ENCODE peak calls at places on chromosome 14, in six cellular contexts. One of them, this sample, is unnamed.

GRCh38 chr14:91380610-91381371 is 36.8 kb downstream of the CCDC88C start:
- DNase-seq in CD4-positive, alpha-beta T cell: no peak
- DNase-seq in NCI-H1105 treated with DMSO at 0.1 percent for 48 hours: peak; percentile 79
- DNase-seq in HepG2: no peak
- DNase-seq in fibroblast of pulmonary artery: peak; percentile 85
- DNase-seq in stimulated activated CD4-positive, alpha-beta T cell treated with anti-CD3 and anti-CD28 coated beads, Interleukin-2, amount 100 ng/mL, for 48 hours: no peak
- DNase-seq in this sample: peak; percentile 60

GRCh38 chr14:68464716-68465115 is 328.2 kb downstream of the ZFP36L1 start:
- DNase-seq in fibroblast of pulmonary artery: no peak
- DNase-seq in NCI-H1105 treated with DMSO at 0.1 percent for 48 hours: no peak
- DNase-seq in stimulated activated CD4-positive, alpha-beta T cell treated with anti-CD3 and anti-CD28 coated beads, Interleukin-2, amount 100 ng/mL, for 48 hours: no peak
- DNase-seq in HepG2: no peak
- DNase-seq in CD4-positive, alpha-beta T cell: no peak
- DNase-seq in this sample: peak; percentile 25

GRCh38 chr14:76133103-76133502 is 18.6 kb upstream of the GPATCH2L start:
- DNase-seq in HepG2: peak; percentile 13
- DNase-seq in stimulated activated CD4-positive, alpha-beta T cell treated with anti-CD3 and anti-CD28 coated beads, Interleukin-2, amount 100 ng/mL, for 48 hours: peak; percentile 7
- DNase-seq in CD4-positive, alpha-beta T cell: no peak
- DNase-seq in NCI-H1105 treated with DMSO at 0.1 percent for 48 hours: no peak
- DNase-seq in fibroblast of pulmonary artery: peak; percentile 53
- DNase-seq in this sample: peak; percentile 37

GRCh38 chr14:67680941-67681340 is 6.5 kb upstream of the VTI1B start:
- DNase-seq in HepG2: no peak
- DNase-seq in CD4-positive, alpha-beta T cell: no peak
- DNase-seq in NCI-H1105 treated with DMSO at 0.1 percent for 48 hours: no peak
- DNase-seq in stimulated activated CD4-positive, alpha-beta T cell treated with anti-CD3 and anti-CD28 coated beads, Interleukin-2, amount 100 ng/mL, for 48 hours: no peak
- DNase-seq in fibroblast of pulmonary artery: no peak
- DNase-seq in this sample: no peak

GRCh38 chr14:87108726-87109125 is 884.3 kb downstream of the GALC start:
- DNase-seq in NCI-H1105 treated with DMSO at 0.1 percent for 48 hours: no peak
- DNase-seq in stimulated activated CD4-positive, alpha-beta T cell treated with anti-CD3 and anti-CD28 coated beads, Interleukin-2, amount 100 ng/mL, for 48 hours: no peak
- DNase-seq in CD4-positive, alpha-beta T cell: no peak
- DNase-seq in fibroblast of pulmonary artery: peak; percentile 60
- DNase-seq in HepG2: no peak
- DNase-seq in this sample: peak; percentile 30

GRCh38 chr14:89418452-89418851 is 1.4 kb upstream of the FOXN3 start:
- DNase-seq in stimulated activated CD4-positive, alpha-beta T cell treated with anti-CD3 and anti-CD28 coated beads, Interleukin-2, amount 100 ng/mL, for 48 hours: no peak
- DNase-seq in CD4-positive, alpha-beta T cell: no peak
- DNase-seq in fibroblast of pulmonary artery: no peak
- DNase-seq in HepG2: no peak
- DNase-seq in NCI-H1105 treated with DMSO at 0.1 percent for 48 hours: no peak
- DNase-seq in this sample: no peak

GRCh38 chr14:29857545-29857944 is 70.1 kb downstream of the PRKD1 start:
- DNase-seq in NCI-H1105 treated with DMSO at 0.1 percent for 48 hours: no peak
- DNase-seq in CD4-positive, alpha-beta T cell: no peak
- DNase-seq in stimulated activated CD4-positive, alpha-beta T cell treated with anti-CD3 and anti-CD28 coated beads, Interleukin-2, amount 100 ng/mL, for 48 hours: no peak
- DNase-seq in fibroblast of pulmonary artery: no peak
- DNase-seq in HepG2: no peak
- DNase-seq in this sample: no peak

GRCh38 chr14:61438036-61438435 is 116.7 kb downstream of the PRKCH start:
- DNase-seq in fibroblast of pulmonary artery: no peak
- DNase-seq in NCI-H1105 treated with DMSO at 0.1 percent for 48 hours: no peak
- DNase-seq in stimulated activated CD4-positive, alpha-beta T cell treated with anti-CD3 and anti-CD28 coated beads, Interleukin-2, amount 100 ng/mL, for 48 hours: no peak
- DNase-seq in HepG2: no peak
- DNase-seq in CD4-positive, alpha-beta T cell: no peak
- DNase-seq in this sample: no peak

GRCh38 chr14:96502621-96503251 is 554 bp downstream of the PAPOLA start:
- DNase-seq in CD4-positive, alpha-beta T cell: peak; percentile 36
- DNase-seq in fibroblast of pulmonary artery: peak; percentile 35
- DNase-seq in NCI-H1105 treated with DMSO at 0.1 percent for 48 hours: peak; percentile 35
- DNase-seq in stimulated activated CD4-positive, alpha-beta T cell treated with anti-CD3 and anti-CD28 coated beads, Interleukin-2, amount 100 ng/mL, for 48 hours: no peak
- DNase-seq in HepG2: peak; percentile 26
- DNase-seq in this sample: peak; percentile 33

GRCh38 chr14:52267501-52268190 is at the start of gene PTGDR:
- DNase-seq in fibroblast of pulmonary artery: peak; percentile 6
- DNase-seq in stimulated activated CD4-positive, alpha-beta T cell treated with anti-CD3 and anti-CD28 coated beads, Interleukin-2, amount 100 ng/mL, for 48 hours: no peak
- DNase-seq in HepG2: no peak
- DNase-seq in CD4-positive, alpha-beta T cell: peak; percentile 39
- DNase-seq in NCI-H1105 treated with DMSO at 0.1 percent for 48 hours: no peak
- DNase-seq in this sample: peak; percentile 16

GRCh38 chr14:91246051-91246852 is 1.7 kb upstream of the GPR68 start:
- DNase-seq in fibroblast of pulmonary artery: no peak
- DNase-seq in CD4-positive, alpha-beta T cell: peak; percentile 66
- DNase-seq in stimulated activated CD4-positive, alpha-beta T cell treated with anti-CD3 and anti-CD28 coated beads, Interleukin-2, amount 100 ng/mL, for 48 hours: no peak
- DNase-seq in HepG2: no peak
- DNase-seq in NCI-H1105 treated with DMSO at 0.1 percent for 48 hours: peak; percentile 54
- DNase-seq in this sample: no peak

GRCh38 chr14:85313801-85314207 is 216.1 kb upstream of the FLRT2 start:
- DNase-seq in CD4-positive, alpha-beta T cell: no peak
- DNase-seq in NCI-H1105 treated with DMSO at 0.1 percent for 48 hours: no peak
- DNase-seq in stimulated activated CD4-positive, alpha-beta T cell treated with anti-CD3 and anti-CD28 coated beads, Interleukin-2, amount 100 ng/mL, for 48 hours: no peak
- DNase-seq in fibroblast of pulmonary artery: peak; percentile 16
- DNase-seq in HepG2: no peak
- DNase-seq in this sample: no peak

GRCh38 chr14:79318371-79318770 is 892.9 kb downstream of the DIO2 start:
- DNase-seq in fibroblast of pulmonary artery: peak; percentile 56
- DNase-seq in HepG2: no peak
- DNase-seq in stimulated activated CD4-positive, alpha-beta T cell treated with anti-CD3 and anti-CD28 coated beads, Interleukin-2, amount 100 ng/mL, for 48 hours: no peak
- DNase-seq in CD4-positive, alpha-beta T cell: no peak
- DNase-seq in NCI-H1105 treated with DMSO at 0.1 percent for 48 hours: no peak
- DNase-seq in this sample: peak; percentile 34

GRCh38 chr14:68622856-68623255 is 170.0 kb downstream of the ZFP36L1 start:
- DNase-seq in fibroblast of pulmonary artery: no peak
- DNase-seq in CD4-positive, alpha-beta T cell: no peak
- DNase-seq in stimulated activated CD4-positive, alpha-beta T cell treated with anti-CD3 and anti-CD28 coated beads, Interleukin-2, amount 100 ng/mL, for 48 hours: no peak
- DNase-seq in NCI-H1105 treated with DMSO at 0.1 percent for 48 hours: peak; percentile 91
- DNase-seq in HepG2: no peak
- DNase-seq in this sample: no peak

GRCh38 chr14:70754989-70755388 is 54.3 kb downstream of the MAP3K9 start:
- DNase-seq in CD4-positive, alpha-beta T cell: no peak
- DNase-seq in stimulated activated CD4-positive, alpha-beta T cell treated with anti-CD3 and anti-CD28 coated beads, Interleukin-2, amount 100 ng/mL, for 48 hours: no peak
- DNase-seq in fibroblast of pulmonary artery: peak; percentile 5
- DNase-seq in NCI-H1105 treated with DMSO at 0.1 percent for 48 hours: no peak
- DNase-seq in HepG2: peak; percentile 41
- DNase-seq in this sample: peak; percentile 1

GRCh38 chr14:97554597-97554996 is 757.4 kb downstream of the VRK1 start:
- DNase-seq in NCI-H1105 treated with DMSO at 0.1 percent for 48 hours: no peak
- DNase-seq in HepG2: no peak
- DNase-seq in stimulated activated CD4-positive, alpha-beta T cell treated with anti-CD3 and anti-CD28 coated beads, Interleukin-2, amount 100 ng/mL, for 48 hours: no peak
- DNase-seq in CD4-positive, alpha-beta T cell: no peak
- DNase-seq in fibroblast of pulmonary artery: no peak
- DNase-seq in this sample: no peak

GRCh38 chr14:32593290-32593942 is 264.3 kb downstream of the AKAP6 start:
- DNase-seq in stimulated activated CD4-positive, alpha-beta T cell treated with anti-CD3 and anti-CD28 coated beads, Interleukin-2, amount 100 ng/mL, for 48 hours: no peak
- DNase-seq in CD4-positive, alpha-beta T cell: no peak
- DNase-seq in fibroblast of pulmonary artery: peak; percentile 56
- DNase-seq in NCI-H1105 treated with DMSO at 0.1 percent for 48 hours: no peak
- DNase-seq in HepG2: no peak
- DNase-seq in this sample: peak; percentile 79

GRCh38 chr14:95533822-95534221 is 1.0 kb upstream of the GLRX5 start:
- DNase-seq in HepG2: no peak
- DNase-seq in NCI-H1105 treated with DMSO at 0.1 percent for 48 hours: no peak
- DNase-seq in stimulated activated CD4-positive, alpha-beta T cell treated with anti-CD3 and anti-CD28 coated beads, Interleukin-2, amount 100 ng/mL, for 48 hours: no peak
- DNase-seq in CD4-positive, alpha-beta T cell: no peak
- DNase-seq in fibroblast of pulmonary artery: no peak
- DNase-seq in this sample: no peak

GRCh38 chr14:36655963-36656768 is 5.5 kb upstream of the PAX9 start:
- DNase-seq in NCI-H1105 treated with DMSO at 0.1 percent for 48 hours: no peak
- DNase-seq in HepG2: peak; percentile 52
- DNase-seq in stimulated activated CD4-positive, alpha-beta T cell treated with anti-CD3 and anti-CD28 coated beads, Interleukin-2, amount 100 ng/mL, for 48 hours: no peak
- DNase-seq in CD4-positive, alpha-beta T cell: no peak
- DNase-seq in fibroblast of pulmonary artery: no peak
- DNase-seq in this sample: no peak

GRCh38 chr14:21917699-21918436 is 244.2 kb upstream of the OR4E1 start:
- DNase-seq in NCI-H1105 treated with DMSO at 0.1 percent for 48 hours: peak; percentile 49
- DNase-seq in CD4-positive, alpha-beta T cell: peak; percentile 47
- DNase-seq in HepG2: peak; percentile 56
- DNase-seq in fibroblast of pulmonary artery: peak; percentile 68
- DNase-seq in stimulated activated CD4-positive, alpha-beta T cell treated with anti-CD3 and anti-CD28 coated beads, Interleukin-2, amount 100 ng/mL, for 48 hours: peak; percentile 47
- DNase-seq in this sample: peak; percentile 66

GRCh38 chr14:63840981-63841380 is 11.8 kb upstream of the SYNE2 start:
- DNase-seq in fibroblast of pulmonary artery: no peak
- DNase-seq in stimulated activated CD4-positive, alpha-beta T cell treated with anti-CD3 and anti-CD28 coated beads, Interleukin-2, amount 100 ng/mL, for 48 hours: peak; percentile 30
- DNase-seq in NCI-H1105 treated with DMSO at 0.1 percent for 48 hours: no peak
- DNase-seq in HepG2: peak; percentile 44
- DNase-seq in CD4-positive, alpha-beta T cell: peak; percentile 74
- DNase-seq in this sample: no peak

GRCh38 chr14:103115845-103116572 is 7.3 kb upstream of the TNFAIP2 start:
- DNase-seq in stimulated activated CD4-positive, alpha-beta T cell treated with anti-CD3 and anti-CD28 coated beads, Interleukin-2, amount 100 ng/mL, for 48 hours: no peak
- DNase-seq in CD4-positive, alpha-beta T cell: no peak
- DNase-seq in HepG2: no peak
- DNase-seq in NCI-H1105 treated with DMSO at 0.1 percent for 48 hours: no peak
- DNase-seq in fibroblast of pulmonary artery: peak; percentile 43
- DNase-seq in this sample: no peak

GRCh38 chr14:50047274-50047676 is 69.1 kb downstream of the VCPKMT start:
- DNase-seq in HepG2: peak; percentile 79
- DNase-seq in fibroblast of pulmonary artery: no peak
- DNase-seq in NCI-H1105 treated with DMSO at 0.1 percent for 48 hours: no peak
- DNase-seq in CD4-positive, alpha-beta T cell: no peak
- DNase-seq in stimulated activated CD4-positive, alpha-beta T cell treated with anti-CD3 and anti-CD28 coated beads, Interleukin-2, amount 100 ng/mL, for 48 hours: no peak
- DNase-seq in this sample: peak; percentile 11

GRCh38 chr14:100155049-100155621 is 4.3 kb downstream of the DEGS2 start:
- DNase-seq in NCI-H1105 treated with DMSO at 0.1 percent for 48 hours: no peak
- DNase-seq in HepG2: peak; percentile 46
- DNase-seq in fibroblast of pulmonary artery: peak; percentile 26
- DNase-seq in stimulated activated CD4-positive, alpha-beta T cell treated with anti-CD3 and anti-CD28 coated beads, Interleukin-2, amount 100 ng/mL, for 48 hours: peak; percentile 52
- DNase-seq in CD4-positive, alpha-beta T cell: no peak
- DNase-seq in this sample: peak; percentile 53

GRCh38 chr14:94000986-94001385 is 3.9 kb downstream of the CCDC197 start:
- DNase-seq in fibroblast of pulmonary artery: no peak
- DNase-seq in HepG2: no peak
- DNase-seq in NCI-H1105 treated with DMSO at 0.1 percent for 48 hours: no peak
- DNase-seq in stimulated activated CD4-positive, alpha-beta T cell treated with anti-CD3 and anti-CD28 coated beads, Interleukin-2, amount 100 ng/mL, for 48 hours: no peak
- DNase-seq in CD4-positive, alpha-beta T cell: no peak
- DNase-seq in this sample: no peak

GRCh38 chr14:79575032-79575431 is 636.3 kb downstream of the DIO2 start:
- DNase-seq in stimulated activated CD4-positive, alpha-beta T cell treated with anti-CD3 and anti-CD28 coated beads, Interleukin-2, amount 100 ng/mL, for 48 hours: no peak
- DNase-seq in NCI-H1105 treated with DMSO at 0.1 percent for 48 hours: no peak
- DNase-seq in CD4-positive, alpha-beta T cell: no peak
- DNase-seq in HepG2: no peak
- DNase-seq in fibroblast of pulmonary artery: no peak
- DNase-seq in this sample: no peak